ENCODE peak calls at places on chromosomes 4 and X, in ten cellular contexts. W, N, P, D, Z, X, T, J, C and L are unnamed samples.

GRCh38 chrX:43560247-43560946 is 95.7 kb upstream of the MAOA start:
- DNase-seq in D (no peak), T (no peak), Z (no peak), C (no peak), N (no peak), W (no peak), P (no peak), X (no peak), J (no peak), L (no peak)

GRCh38 chr4:100356172-100356571 is 161.7 kb downstream of the EMCN start:
- DNase-seq in T (no peak), D (no peak), C (no peak), W (no peak), Z (no peak), X (no peak), N (no peak), P (no peak), J (no peak), L (no peak)

GRCh38 chrX:53048169-53049126 is at the start of gene GPR173:
- DNase-seq in P (peak), J (peak), C (peak), W (peak), X (peak), Z (peak), N (no peak), T (no peak), D (no peak), L (no peak)

GRCh38 chr4:168979338-168979737 is 30.7 kb downstream of the CBR4 start:
- DNase-seq in C (no peak), X (no peak), T (no peak), P (no peak), Z (no peak), D (no peak), N (no peak), J (no peak), W (no peak), L (no peak)

GRCh38 chr4:176432811-176433540 is 113.2 kb downstream of the SPCS3 start:
- DNase-seq in J (no peak), T (no peak), X (no peak), Z (no peak), D (no peak), W (no peak), N (no peak), C (peak), P (no peak), L (no peak)

GRCh38 chr4:13484749-13485345 is 707 bp upstream of the RAB28 start:
- DNase-seq in C (peak), P (no peak), Z (no peak), N (no peak), X (no peak), D (no peak), T (no peak), J (no peak), W (peak), L (no peak)

GRCh38 chrX:133297284-133297683 is 79.1 kb upstream of the TFDP3 start:
- DNase-seq in J (peak), Z (no peak), X (no peak), C (peak), D (no peak), N (peak), P (no peak), W (peak), T (no peak), L (no peak)

GRCh38 chrX:144722307-144722706 is 525.0 kb upstream of the SPANXN1 start:
- DNase-seq in P (no peak), N (no peak), J (no peak), T (no peak), X (peak), Z (no peak), W (no peak), D (no peak), C (no peak), L (no peak)

GRCh38 chr4:14178421-14178820 is 550.9 kb upstream of the BOD1L1 start:
- DNase-seq in T (no peak), P (no peak), Z (no peak), W (peak), X (no peak), C (peak), D (no peak), N (no peak), J (no peak), L (no peak)

GRCh38 chr4:112277220-112277619 is 8.5 kb downstream of the TIFA start:
- DNase-seq in X (no peak), P (no peak), Z (no peak), T (no peak), C (no peak), N (no peak), W (no peak), J (no peak), D (no peak), L (no peak)

GRCh38 chr4:71066737-71067716 is 73.6 kb downstream of the DCK start:
- DNase-seq in D (no peak), N (no peak), Z (no peak), J (no peak), T (no peak), X (no peak), C (no peak), P (no peak), W (no peak), L (no peak)

GRCh38 chrX:49919617-49920016 is 2.8 kb upstream of the CLCN5 start:
- DNase-seq in W (no peak), T (no peak), C (peak), X (peak), P (peak), N (no peak), D (no peak), Z (peak), J (peak), L (peak)

GRCh38 chr4:182231503-182231902 is 11.7 kb upstream of the TENM3 start:
- DNase-seq in C (no peak), T (no peak), N (no peak), X (no peak), D (no peak), Z (no peak), P (no peak), J (no peak), W (no peak), L (no peak)

GRCh38 chr4:16967722-16968121 is 69.3 kb upstream of the LDB2 start:
- DNase-seq in P (no peak), Z (no peak), N (no peak), W (peak), T (no peak), J (peak), D (no peak), X (no peak), C (peak), L (no peak)

GRCh38 chr4:109754093-109754857 is 24.4 kb upstream of the PLA2G12A start:
- DNase-seq in N (no peak), P (no peak), T (no peak), C (no peak), W (no peak), X (no peak), J (no peak), Z (no peak), D (no peak), L (no peak)

GRCh38 chr4:78951862-78952472 is 12.7 kb upstream of the PAQR3 start:
- DNase-seq in D (no peak), N (no peak), T (no peak), Z (peak), J (no peak), C (peak), W (no peak), P (no peak), X (no peak), L (no peak)

GRCh38 chr4:103162176-103162575 is 36.0 kb downstream of the CENPE start:
- DNase-seq in N (no peak), W (no peak), T (no peak), C (no peak), Z (no peak), J (no peak), P (no peak), D (no peak), X (no peak), L (no peak)

GRCh38 chrX:13168276-13168675 is 123.9 kb upstream of the FAM9C start:
- DNase-seq in X (no peak), D (no peak), P (no peak), W (no peak), T (no peak), Z (no peak), N (no peak), C (no peak), J (no peak), L (no peak)

GRCh38 chrX:34619920-34620319 is 37.2 kb downstream of the TMEM47 start:
- DNase-seq in W (no peak), T (no peak), J (no peak), X (no peak), Z (no peak), C (no peak), P (no peak), D (no peak), N (no peak), L (no peak)

GRCh38 chr4:140053185-140053584 is 100.8 kb downstream of the MAML3 start:
- DNase-seq in W (no peak), N (no peak), P (no peak), J (no peak), D (no peak), T (no peak), X (peak), Z (no peak), C (no peak), L (no peak)

GRCh38 chr4:140054861-140055260 is 99.1 kb downstream of the MAML3 start:
- DNase-seq in C (no peak), J (no peak), P (no peak), W (no peak), D (no peak), X (no peak), Z (no peak), N (no peak), T (no peak), L (no peak)

GRCh38 chr4:140049024-140049923 is 104.7 kb downstream of the MAML3 start:
- DNase-seq in P (peak), X (peak), T (no peak), D (no peak), J (no peak), N (no peak), W (peak), Z (peak), C (peak), L (no peak)

GRCh38 chr4:140049924-140050681 is 103.9 kb downstream of the MAML3 start:
- DNase-seq in D (no peak), Z (peak), N (no peak), P (peak), T (no peak), C (peak), X (peak), J (no peak), W (no peak), L (no peak)

DNA sequence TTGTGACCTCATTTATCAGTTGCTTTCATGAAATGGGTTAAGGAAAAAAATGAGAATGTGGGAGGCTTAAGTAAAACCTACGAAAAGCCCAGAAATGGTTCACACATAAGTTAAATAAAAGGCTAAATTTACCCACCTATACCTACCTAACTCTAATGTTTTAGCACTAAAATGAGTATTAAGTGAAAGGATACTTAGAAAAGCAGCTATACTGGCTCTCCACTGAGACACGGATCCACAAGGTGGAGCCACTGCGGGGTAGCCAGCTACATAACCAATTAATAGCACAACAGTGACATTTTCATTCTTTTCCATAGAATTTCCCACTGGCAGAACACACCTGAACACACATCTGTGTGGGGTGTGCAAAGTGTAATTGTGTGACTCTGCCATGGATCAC is 101.9 kb downstream of the MAML3 start:
- DNase-seq in T (no peak), W (peak), N (no peak), D (no peak), X (peak), C (peak), Z (no peak), P (peak), J (no peak), L (no peak)
- TF ChIP-seq CTCF in T (peak), W (peak), N (peak), D (peak), X (peak), C (peak), Z (peak), P (peak), J (peak), L (no peak)

GRCh38 chr4:1882850-1883271 is 11.7 kb downstream of the NSD2 start:
- DNase-seq in Z (no peak), N (no peak), P (no peak), X (no peak), W (no peak), C (no peak), T (no peak), J (no peak), D (no peak), L (no peak)
- TF ChIP-seq CTCF in Z (no peak), N (no peak), P (no peak), X (no peak), W (no peak), C (no peak), T (no peak), J (no peak), D (no peak), L (no peak)

DNA sequence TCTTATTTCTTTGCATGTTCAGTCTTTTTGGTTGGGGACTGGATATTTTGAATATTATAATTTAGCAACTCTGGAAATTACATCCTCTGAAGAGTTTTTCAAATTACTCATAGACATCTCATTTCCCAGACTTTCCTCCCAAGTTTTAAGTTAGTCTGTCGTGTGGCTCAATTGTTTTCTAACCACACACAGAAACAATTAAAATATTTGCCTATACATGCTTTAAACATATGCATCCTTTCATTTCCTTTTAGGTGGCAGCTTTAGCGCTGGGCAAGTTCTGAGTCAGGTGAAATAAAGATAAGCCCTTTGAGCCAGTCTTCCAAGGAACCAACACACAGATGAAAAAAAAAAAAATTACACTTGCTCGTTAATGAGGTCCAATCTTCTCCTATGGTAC is 307.0 kb upstream of the SPOCK3 start:
- DNase-seq in N (no peak), P (no peak), D (no peak), C (no peak), J (no peak), T (no peak), W (no peak), Z (no peak), X (no peak), L (no peak)
- TF ChIP-seq CTCF in N (no peak), P (no peak), D (no peak), C (no peak), J (no peak), T (no peak), W (no peak), Z (no peak), X (no peak), L (no peak)

DNA sequence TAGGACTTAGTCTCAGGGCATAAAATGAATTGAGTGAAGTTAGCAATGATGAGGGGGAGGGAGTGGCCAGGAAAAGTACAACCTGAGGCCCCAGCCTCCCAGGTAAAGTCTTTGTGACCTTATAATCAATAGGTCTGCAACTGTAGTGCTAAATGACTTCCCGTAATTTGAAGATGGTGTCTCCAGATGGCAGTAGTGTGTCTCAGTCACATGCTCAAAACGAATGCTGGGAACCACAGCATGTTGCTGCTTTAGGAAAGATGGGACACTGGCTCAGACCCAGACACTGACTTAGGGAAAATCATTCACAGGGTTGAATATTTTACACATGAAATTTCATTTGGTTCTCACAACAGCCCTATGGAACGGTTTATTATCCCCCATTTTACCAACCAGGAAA is 10.3 kb downstream of the SRPX2 start:
- DNase-seq in J (no peak), C (no peak), X (peak), W (no peak), T (no peak), D (no peak), Z (no peak), P (no peak), N (no peak), L (no peak)
- TF ChIP-seq CTCF in J (peak), C (peak), X (peak), W (no peak), T (no peak), D (no peak), Z (no peak), P (no peak), N (peak), L (no peak)

GRCh38 chr4:3466691-3467600 is 3.8 kb downstream of the DOK7 start:
- DNase-seq in X (no peak), P (no peak), Z (no peak), N (no peak), J (no peak), D (no peak), T (no peak), C (no peak), W (no peak), L (no peak)

GRCh38 chr4:3464349-3464905 is 1.3 kb downstream of the DOK7 start:
- DNase-seq in C (no peak), P (no peak), T (no peak), J (no peak), D (no peak), Z (no peak), N (no peak), X (no peak), W (no peak), L (no peak)

GRCh38 chr4:3467601-3468031 is 4.5 kb downstream of the DOK7 start:
- DNase-seq in N (no peak), P (no peak), W (no peak), X (no peak), C (no peak), T (no peak), J (no peak), D (no peak), Z (no peak), L (no peak)

GRCh38 chr4:3464911-3465697 is 2.0 kb downstream of the DOK7 start:
- DNase-seq in W (no peak), C (no peak), D (no peak), P (no peak), X (no peak), N (no peak), J (no peak), T (no peak), Z (no peak), L (no peak)

GRCh38 chr4:3465698-3466671 is 2.9 kb downstream of the DOK7 start:
- DNase-seq in P (peak), C (no peak), N (no peak), X (peak), Z (no peak), J (no peak), D (no peak), T (no peak), W (no peak), L (no peak)
- TF ChIP-seq CTCF in P (no peak), C (peak), N (no peak), X (peak), Z (peak), J (peak), D (no peak), T (peak), W (peak), L (no peak)

GRCh38 chrX:23904096-23904495 is 3.6 kb downstream of the APOO start:
- DNase-seq in T (no peak), D (no peak), C (peak), N (no peak), P (no peak), X (peak), Z (no peak), J (no peak), W (no peak), L (no peak)

GRCh38 chrX:23901805-23902204 is 5.9 kb downstream of the APOO start:
- DNase-seq in T (no peak), P (no peak), J (no peak), W (peak), N (no peak), C (peak), X (peak), Z (peak), D (peak), L (no peak)

GRCh38 chrX:23901065-23901464 is 6.7 kb downstream of the APOO start:
- DNase-seq in J (no peak), W (peak), N (no peak), C (peak), T (no peak), Z (no peak), P (no peak), X (no peak), D (peak), L (no peak)

GRCh38 chrX:23900220-23900797 is 7.4 kb downstream of the APOO start:
- DNase-seq in J (no peak), C (no peak), P (no peak), N (no peak), T (no peak), W (no peak), D (peak), Z (no peak), X (peak), L (no peak)

GRCh38 chrX:23902419-23902818 is 5.3 kb downstream of the APOO start:
- DNase-seq in C (peak), N (no peak), J (no peak), P (no peak), D (no peak), X (no peak), Z (no peak), W (no peak), T (no peak), L (no peak)
- TF ChIP-seq CTCF in C (peak), N (peak), J (peak), P (no peak), D (peak), X (peak), Z (peak), W (no peak), T (peak), L (no peak)

GRCh38 chr4:34417160-34417559 is 1827.2 kb downstream of the ARAP2 start:
- DNase-seq in N (no peak), C (no peak), T (no peak), X (no peak), Z (no peak), D (no peak), J (no peak), W (peak), P (no peak), L (no peak)

GRCh38 chr4:34422472-34422871 is 1821.8 kb downstream of the ARAP2 start:
- DNase-seq in X (no peak), W (peak), P (no peak), D (no peak), T (no peak), Z (no peak), N (no peak), C (peak), J (no peak), L (no peak)
- TF ChIP-seq CTCF in X (no peak), W (no peak), P (no peak), D (no peak), T (no peak), Z (no peak), N (no peak), C (peak), J (peak), L (no peak)

GRCh38 chrX:107715331-107716044 is 60.1 kb downstream of the TSC22D3 start:
- DNase-seq in D (no peak), P (no peak), N (no peak), W (no peak), X (peak), C (peak), Z (no peak), J (no peak), T (no peak), L (no peak)

GRCh38 chrX:107713205-107714195 is 62.1 kb downstream of the TSC22D3 start:
- DNase-seq in C (no peak), J (no peak), D (no peak), N (no peak), P (no peak), X (peak), Z (no peak), W (no peak), T (no peak), L (no peak)

GRCh38 chrX:107716045-107716684 is 59.4 kb downstream of the TSC22D3 start:
- DNase-seq in J (no peak), C (peak), Z (peak), X (peak), T (no peak), D (no peak), P (peak), N (no peak), W (no peak), L (no peak)

GRCh38 chrX:107712231-107713204 is 63.1 kb downstream of the TSC22D3 start:
- DNase-seq in W (no peak), C (peak), Z (no peak), D (no peak), N (no peak), J (no peak), X (peak), P (no peak), T (no peak), L (no peak)

DNA sequence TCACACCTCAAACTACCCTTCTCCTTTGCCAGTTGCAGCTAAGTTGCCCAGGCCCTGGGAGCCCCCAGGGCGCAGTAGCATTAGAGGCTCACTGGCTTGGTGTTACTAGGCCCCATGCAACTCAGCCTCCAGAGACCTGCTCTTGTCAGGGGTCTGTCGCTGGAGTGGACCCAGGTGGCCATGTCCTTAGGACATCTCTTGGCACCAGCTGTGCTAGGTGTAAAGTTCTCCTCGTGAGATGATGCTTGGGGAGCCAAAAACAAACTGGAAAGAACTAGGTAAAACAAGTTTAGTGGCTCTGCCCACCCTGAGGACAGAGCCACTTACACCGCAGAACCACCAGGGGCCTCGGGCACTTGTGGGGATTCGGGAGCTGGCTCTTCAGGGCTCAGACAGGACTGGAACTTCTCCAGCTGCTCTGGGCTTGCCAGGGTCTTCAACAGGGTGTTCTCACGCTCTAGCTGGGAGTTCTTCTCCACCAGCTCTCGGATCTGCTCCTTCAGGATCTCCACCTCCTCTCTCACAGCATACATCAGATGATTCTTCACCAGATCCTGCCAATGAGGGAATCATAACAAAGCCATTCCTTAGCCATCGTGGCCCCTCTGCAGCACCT is 61.3 kb downstream of the TSC22D3 start:
- DNase-seq in X (peak), D (no peak), W (no peak), P (no peak), Z (no peak), J (no peak), C (no peak), T (no peak), N (no peak), L (no peak)
- TF ChIP-seq CTCF in X (peak), D (no peak), W (no peak), P (no peak), Z (no peak), J (no peak), C (peak), T (no peak), N (no peak), L (no peak)